ENCODE peak calls at places on chromosomes 4 and X, in five cellular contexts. B, O, J, U and F are unnamed samples.

GRCh38 chr4:180377741-180378140 is 1865.5 kb upstream of the TENM3 start:
- DNase-seq in B (no peak), O (no peak), J (no peak), U (no peak), F (no peak)

GRCh38 chr4:115113382-115114106 is at the start of gene NDST4:
- DNase-seq in B (peak; percentile 26), O (no peak), J (peak; percentile 43), U (peak; percentile 91), F (peak; percentile 44)

GRCh38 chr4:3308691-3309090 is 15.9 kb downstream of the RGS12 start:
- DNase-seq in B (no peak), O (no peak), J (no peak), U (no peak), F (no peak)

GRCh38 chr4:79576480-79576803 is 168.4 kb upstream of the GK2 start:
- DNase-seq in B (peak; percentile 12), O (no peak), J (peak; percentile 24), U (peak; percentile 68), F (peak; percentile 54)

GRCh38 chrX:131764224-131764623 is 220.3 kb downstream of the OR13H1 start:
- DNase-seq in B (no peak), O (no peak), J (no peak), U (no peak), F (no peak)

GRCh38 chr4:6076391-6076790 is 58.2 kb upstream of the C4orf50 start:
- DNase-seq in B (no peak), O (no peak), J (no peak), U (no peak), F (no peak)

GRCh38 chrX:148271263-148271662 is 229.2 kb upstream of the AFF2 start:
- DNase-seq in B (no peak), O (no peak), J (no peak), U (no peak), F (no peak)

GRCh38 chr4:19486400-19486799 is 765.3 kb upstream of the SLIT2 start:
- DNase-seq in B (no peak), O (no peak), J (no peak), U (peak; percentile 15), F (no peak)

GRCh38 chr4:10117424-10118354 is 1.1 kb upstream of the WDR1 start:
- DNase-seq in B (no peak), O (no peak), J (peak; percentile 26), U (no peak), F (no peak)

GRCh38 chr4:175705407-175705806 is 106.7 kb downstream of the GPM6A start:
- DNase-seq in B (peak; percentile 44), O (no peak), J (peak; percentile 89), U (peak; percentile 77), F (peak; percentile 96)

GRCh38 chr4:186204611-186205144 is 13.3 kb downstream of the CYP4V2 start:
- DNase-seq in B (no peak), O (no peak), J (no peak), U (no peak), F (no peak)

GRCh38 chrX:71107762-71108360 is 1.3 kb upstream of the CXorf65 start:
- DNase-seq in B (peak; percentile 35), O (no peak), J (no peak), U (no peak), F (no peak)

GRCh38 chr4:98030059-98030458 is 113.2 kb downstream of the STPG2 start:
- DNase-seq in B (no peak), O (no peak), J (no peak), U (no peak), F (no peak)

GRCh38 chr4:175935016-175935661 is 123.1 kb upstream of the GPM6A start:
- DNase-seq in B (no peak), O (no peak), J (no peak), U (no peak), F (no peak)

GRCh38 chrX:21946925-21947641 is 6.6 kb downstream of the SMS start:
- DNase-seq in B (no peak), O (no peak), J (peak; percentile 7), U (no peak), F (peak; percentile 40)